ENCODE peak calls at places on chromosome 10, in nine cellular contexts. G is neural progenitor cell, N is H7, W is IMR-90, M is fibroblast of the aortic adventitia, U is foreskin fibroblast, Y is epithelial cell of esophagus, I is lower lobe of right lung, S is cardiac muscle cell. V is an unnamed sample.

GRCh38 chr10:77873558-77874380 is 52.8 kb downstream of the DLG5 start:
- DNase-seq in I (no peak), Y (peak), M (peak), N (no peak), S (peak), W (peak), U (peak), G (no peak), V (no peak)

GRCh38 chr10:90674927-90675326 is 182.9 kb downstream of the HTR7 start:
- DNase-seq in Y (peak), N (no peak), S (peak), G (no peak), W (peak), I (no peak), U (peak), M (peak), V (peak)

GRCh38 chr10:84054743-84055142 is 84.6 kb upstream of the GHITM start:
- DNase-seq in G (no peak), M (no peak), S (no peak), U (no peak), N (peak), I (no peak), W (no peak), Y (no peak), V (no peak)

GRCh38 chr10:79984851-79985250 is 35.9 kb upstream of the SFTPD start:
- DNase-seq in Y (peak), N (no peak), M (no peak), U (no peak), S (no peak), G (no peak), W (no peak), I (peak), V (no peak)

GRCh38 chr10:129033790-129034272 is 433.2 kb upstream of the MGMT start:
- DNase-seq in M (no peak), G (peak), W (no peak), N (peak), U (no peak), I (no peak), Y (no peak), S (no peak), V (no peak)

GRCh38 chr10:68826764-68827591 is at the start of gene STOX1:
- DNase-seq in N (peak), Y (peak), S (peak), W (peak), I (peak), G (peak), M (peak), U (peak), V (peak)

GRCh38 chr10:97798958-97799565 is 27.3 kb upstream of the SFRP5 start:
- DNase-seq in U (no peak), N (no peak), G (no peak), M (no peak), S (no peak), I (no peak), Y (no peak), W (no peak), V (no peak)

GRCh38 chr10:67086324-67087139 is 160.7 kb downstream of the LRRTM3 start:
- DNase-seq in Y (no peak), W (no peak), U (no peak), N (no peak), I (no peak), G (no peak), S (no peak), M (no peak), V (no peak)

GRCh38 chr10:59361659-59362183 is 628 bp downstream of the FAM13C start:
- DNase-seq in W (peak), I (no peak), Y (peak), N (no peak), U (no peak), G (no peak), M (no peak), S (peak), V (no peak)

GRCh38 chr10:50788951-50789904 is 49.5 kb downstream of the ASAH2B start:
- DNase-seq in S (peak), I (no peak), U (peak), G (peak), W (peak), Y (peak), N (peak), M (peak), V (no peak)

GRCh38 chr10:478471-479245 is 210.8 kb downstream of the DIP2C start:
- DNase-seq in U (no peak), W (no peak), M (no peak), Y (peak), N (no peak), S (no peak), G (no peak), I (no peak), V (peak)

GRCh38 chr10:2122431-2123124 is 385.3 kb upstream of the ADARB2 start:
- DNase-seq in S (no peak), U (no peak), G (no peak), I (no peak), Y (peak), N (no peak), M (no peak), W (no peak), V (no peak)

GRCh38 chr10:44309939-44310761 is 74.7 kb downstream of the CXCL12 start:
- DNase-seq in W (no peak), Y (no peak), N (peak), G (no peak), M (no peak), S (no peak), I (no peak), U (no peak), V (no peak)

GRCh38 chr10:93566435-93567276 is at the start of gene FFAR4:
- DNase-seq in I (peak), W (no peak), M (no peak), U (no peak), N (peak), S (peak), G (peak), Y (no peak), V (no peak)

GRCh38 chr10:74981831-74982633 is 129.4 kb upstream of the SAMD8 start:
- DNase-seq in W (no peak), N (no peak), I (no peak), G (no peak), Y (no peak), U (no peak), S (no peak), M (no peak), V (no peak)

GRCh38 chr10:73584737-73585136 is 6.4 kb downstream of the USP54 start:
- DNase-seq in N (no peak), G (no peak), Y (no peak), U (no peak), S (peak), I (no peak), W (peak), M (no peak), V (no peak)

GRCh38 chr10:92816106-92816505 is 32.2 kb upstream of the EXOC6 start:
- DNase-seq in G (no peak), W (peak), M (peak), I (no peak), S (peak), U (peak), N (no peak), Y (no peak), V (no peak)

GRCh38 chr10:29736325-29737208 is 101.8 kb upstream of the SVIL start:
- DNase-seq in Y (peak), U (peak), W (peak), I (peak), M (peak), S (peak), G (peak), N (peak), V (peak)

GRCh38 chr10:36462194-36462593 is 663.2 kb upstream of the ANKRD30A start:
- DNase-seq in Y (peak), U (no peak), S (peak), G (no peak), W (peak), I (no peak), M (peak), N (no peak), V (no peak)

GRCh38 chr10:43093423-43094090 is 16.7 kb downstream of the RET start:
- DNase-seq in N (peak), W (peak), G (peak), U (no peak), I (no peak), M (no peak), Y (peak), S (no peak), V (no peak)

GRCh38 chr10:126014309-126014708 is 117.9 kb downstream of the FANK1 start:
- DNase-seq in M (no peak), S (peak), N (no peak), U (peak), W (peak), G (no peak), Y (peak), I (no peak), V (no peak)

GRCh38 chr10:132862485-132863420 is 76.8 kb upstream of the NKX6-2 start:
- DNase-seq in G (no peak), W (no peak), N (peak), Y (no peak), M (no peak), U (no peak), S (no peak), I (peak), V (no peak)

GRCh38 chr10:76397957-76398665 is 966.7 kb downstream of the LRMDA start:
- DNase-seq in G (no peak), U (no peak), Y (no peak), W (no peak), N (no peak), I (no peak), M (no peak), S (no peak), V (no peak)

GRCh38 chr10:116053910-116054309 is 219.1 kb downstream of the GFRA1 start:
- DNase-seq in S (no peak), M (no peak), W (no peak), U (no peak), G (peak), N (peak), I (no peak), Y (no peak), V (no peak)

GRCh38 chr10:34766256-34766580 is 48.9 kb downstream of the PARD3 start:
- DNase-seq in Y (no peak), G (no peak), U (no peak), S (peak), I (no peak), N (no peak), M (peak), W (no peak), V (no peak)

GRCh38 chr10:34348917-34349509 is 466.1 kb downstream of the PARD3 start:
- DNase-seq in Y (no peak), U (no peak), M (no peak), N (no peak), S (no peak), W (no peak), G (no peak), I (no peak), V (no peak)

GRCh38 chr10:50637003-50637579 is 13.3 kb upstream of the SGMS1 start:
- DNase-seq in S (no peak), M (no peak), Y (peak), U (peak), N (no peak), W (peak), G (no peak), I (no peak), V (no peak)

GRCh38 chr10:128362514-128362913 is 236.3 kb upstream of the MKI67 start:
- DNase-seq in Y (no peak), S (no peak), U (no peak), N (no peak), W (no peak), G (no peak), I (no peak), M (no peak), V (no peak)

GRCh38 chr10:61897671-61898434 is 3.6 kb upstream of the ARID5B start:
- DNase-seq in M (peak), U (peak), S (peak), G (peak), Y (peak), W (peak), I (peak), N (peak), V (no peak)

GRCh38 chr10:107619124-107619523 is 454.6 kb upstream of the SORCS1 start:
- DNase-seq in W (no peak), U (no peak), M (no peak), I (no peak), Y (no peak), S (no peak), N (peak), G (no peak), V (no peak)

GRCh38 chr10:121188005-121188404 is 336.8 kb downstream of the WDR11 start:
- DNase-seq in S (peak), M (no peak), Y (peak), N (no peak), G (peak), U (no peak), W (no peak), I (no peak), V (no peak)

GRCh38 chr10:127046975-127047877 is 142.0 kb downstream of the DOCK1 start:
- DNase-seq in S (peak), I (no peak), N (no peak), M (peak), U (peak), G (no peak), W (peak), Y (no peak), V (no peak)

GRCh38 chr10:26412932-26413331 is 25.2 kb upstream of the APBB1IP start:
- DNase-seq in G (no peak), I (no peak), S (no peak), Y (no peak), W (no peak), N (no peak), U (no peak), M (no peak), V (no peak)

GRCh38 chr10:52347327-52347667 is 33.2 kb downstream of the DKK1 start:
- DNase-seq in U (no peak), G (no peak), S (no peak), W (no peak), I (no peak), M (no peak), N (no peak), Y (no peak), V (no peak)

GRCh38 chr10:96695366-96695765 is 24.9 kb downstream of the PIK3AP1 start:
- DNase-seq in N (no peak), W (peak), I (no peak), Y (no peak), G (no peak), U (no peak), S (peak), M (no peak), V (no peak)

GRCh38 chr10:127193125-127193524 is 3.3 kb downstream of the INSYN2A start:
- DNase-seq in G (no peak), M (no peak), W (peak), Y (no peak), U (no peak), N (no peak), I (no peak), S (peak), V (no peak)

GRCh38 chr10:105950410-105950809 is 1214.1 kb downstream of the SORCS1 start:
- DNase-seq in U (no peak), W (peak), Y (peak), N (peak), G (peak), I (peak), M (peak), S (peak), V (no peak)

GRCh38 chr10:95572451-95572850 is 11.3 kb upstream of the SORBS1 start:
- DNase-seq in U (no peak), W (no peak), I (no peak), Y (no peak), N (no peak), M (no peak), S (no peak), G (peak), V (no peak)
- H3K4me3 ChIP-seq in U (no peak), W (no peak), I (no peak), Y (no peak), N (no peak), M (no peak), S (no peak), G (no peak), V (no peak)

DNA sequence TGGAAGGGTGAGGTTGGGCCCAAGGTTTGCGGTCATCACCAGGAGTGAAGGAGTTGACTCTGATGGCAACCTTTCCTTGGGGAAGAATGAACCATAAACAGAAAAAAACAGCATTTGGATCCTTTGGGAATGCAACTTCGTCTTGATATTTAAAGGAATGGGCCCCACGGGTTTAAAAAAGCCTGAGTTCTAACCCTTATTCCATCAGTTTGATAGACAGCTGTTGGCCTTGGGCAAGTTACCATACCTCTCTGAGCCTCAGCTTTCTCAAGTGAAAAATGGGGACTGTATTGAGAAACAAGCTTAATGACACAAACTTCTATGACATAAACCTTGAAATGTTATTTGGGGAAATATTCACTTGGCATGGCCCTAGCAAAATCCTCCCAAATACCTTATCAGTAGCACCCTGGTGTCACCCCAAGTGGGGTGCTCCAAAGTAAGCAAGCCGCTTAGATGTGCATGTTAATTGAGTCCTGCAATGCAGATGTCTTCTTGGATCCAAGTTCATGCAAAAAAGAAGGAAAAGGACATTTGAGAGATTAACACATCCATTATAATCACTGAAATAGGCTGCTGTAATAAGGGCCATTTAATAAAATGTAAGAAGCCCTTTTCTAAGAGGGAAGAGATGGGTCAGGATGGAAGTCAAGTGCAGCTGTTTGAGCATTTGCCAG is 13.8 kb downstream of the MXI1 start:
- DNase-seq in M (no peak), I (no peak), N (no peak), Y (no peak), G (no peak), U (no peak), W (no peak), S (no peak), V (no peak)
- H3K4me3 ChIP-seq in M (peak), I (peak), N (no peak), Y (peak), G (no peak), U (peak), W (peak), S (no peak), V (peak)

GRCh38 chr10:117597216-117597615 is 54.7 kb downstream of the EMX2 start:
- DNase-seq in W (no peak), I (no peak), N (no peak), M (no peak), S (no peak), U (peak), G (no peak), Y (no peak), V (no peak)
- H3K4me3 ChIP-seq in W (no peak), I (no peak), N (no peak), M (no peak), S (no peak), U (no peak), G (no peak), Y (no peak), V (no peak)

DNA sequence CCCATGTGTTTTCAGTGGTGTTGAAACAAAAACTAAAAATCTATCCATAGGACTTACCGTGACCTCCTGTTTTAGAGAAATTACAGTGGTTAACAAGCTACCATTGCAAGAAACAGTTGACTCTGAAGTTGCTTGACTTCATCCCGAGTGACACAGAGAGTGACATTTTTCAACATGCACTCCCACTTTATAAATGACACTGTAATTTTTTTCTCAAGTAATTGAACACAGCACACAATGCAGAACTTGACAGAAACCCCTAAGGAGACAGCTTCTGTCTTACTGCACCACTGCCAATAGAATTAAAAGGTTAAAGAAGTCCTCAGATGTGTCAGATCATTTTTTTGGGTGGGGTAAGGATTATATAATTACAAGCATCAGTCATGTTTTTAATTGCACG is 246.1 kb downstream of the CELF2 start:
- DNase-seq in S (no peak), Y (no peak), G (no peak), U (no peak), W (no peak), I (no peak), M (no peak), N (no peak), V (no peak)
- H3K4me3 ChIP-seq in S (no peak), Y (no peak), G (no peak), U (no peak), W (no peak), I (no peak), M (no peak), N (no peak), V (no peak)

DNA sequence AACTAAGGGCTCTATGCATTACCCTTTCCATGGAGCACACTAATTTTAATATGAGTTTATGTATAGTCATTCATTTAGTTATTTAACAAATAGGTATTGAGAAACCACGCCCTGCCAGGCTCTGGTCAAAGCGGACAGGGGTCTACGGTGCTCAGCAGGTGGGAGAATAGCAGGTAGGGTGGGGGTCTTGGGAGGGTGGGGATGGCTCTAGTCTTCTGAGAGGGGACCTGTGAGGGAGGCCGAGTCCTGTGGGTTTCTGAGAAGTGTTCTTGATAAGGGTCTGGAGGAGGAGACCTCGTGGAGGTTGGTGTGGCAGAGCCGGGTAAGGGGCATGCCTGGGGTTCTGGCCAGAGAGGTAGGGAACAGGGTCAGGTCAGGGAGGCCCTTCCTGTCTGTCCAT is 1.1 kb downstream of the WDFY4 start:
- DNase-seq in M (no peak), N (no peak), I (no peak), W (no peak), U (no peak), G (no peak), S (no peak), Y (no peak), V (no peak)
- H3K4me3 ChIP-seq in M (no peak), N (no peak), I (peak), W (no peak), U (no peak), G (no peak), S (no peak), Y (no peak), V (no peak)

GRCh38 chr10:28532509-28533314 is at the start of gene WAC:
- DNase-seq in S (peak), Y (peak), U (peak), W (peak), I (peak), G (peak), N (peak), M (peak), V (peak)

GRCh38 chr10:28530751-28531150 is 2.2 kb upstream of the WAC start:
- DNase-seq in N (no peak), G (no peak), M (no peak), U (no peak), I (no peak), Y (no peak), W (peak), S (no peak), V (no peak)

GRCh38 chr10:28533571-28534304 is 820 bp downstream of the WAC start:
- DNase-seq in S (peak), W (peak), U (peak), I (peak), N (peak), Y (peak), G (peak), M (peak), V (peak)

GRCh38 chr10:28532223-28532508 is 752 bp upstream of the WAC start:
- DNase-seq in G (no peak), N (no peak), Y (peak), S (no peak), U (peak), W (no peak), I (no peak), M (peak), V (no peak)

DNA sequence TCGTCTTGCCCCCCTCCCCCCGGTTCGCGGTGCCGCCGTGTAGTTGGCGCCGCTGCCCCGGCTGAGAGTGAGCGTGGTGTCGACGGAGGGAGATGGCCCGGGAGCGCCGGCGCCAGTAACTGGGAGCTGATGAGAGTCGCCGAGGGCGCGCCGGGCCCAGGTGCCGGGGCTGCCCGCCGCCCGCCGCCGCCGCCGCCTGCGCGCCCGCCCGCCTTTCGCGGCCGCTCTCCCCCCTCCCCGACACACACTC is 322 bp downstream of the WAC start:
- DNase-seq in I (no peak), U (no peak), S (no peak), Y (no peak), N (no peak), G (no peak), W (no peak), M (no peak), V (no peak)
- H3K4me3 ChIP-seq in I (peak), U (peak), S (peak), Y (peak), N (peak), G (peak), W (peak), M (peak), V (peak)